ENCODE peak calls at places on chromosomes 6 and 20, in five cellular contexts. F is neural crest cell, G is Calu3, R is heart left ventricle, X is caudate nucleus. H is an unnamed sample.

GRCh38 chr20:45630366-45630765 is 718 bp downstream of the WFDC9 start:
- DNase-seq in F (no peak), X (no peak), G (no peak), R (no peak), H (no peak)

GRCh38 chr6:79377047-79377446 is 142.6 kb upstream of the HMGN3 start:
- DNase-seq in R (no peak), F (no peak), G (no peak), X (no peak), H (no peak)

GRCh38 chr6:1312444-1313363 is 806 bp downstream of the FOXQ1 start:
- DNase-seq in F (no peak), G (peak), R (no peak), X (no peak), H (peak)

GRCh38 chr20:29744071-29744470 is 1513.4 kb upstream of the DEFB115 start:
- DNase-seq in X (no peak), G (no peak), F (no peak), R (no peak), H (no peak)

GRCh38 chr20:49964964-49965780 is 17.6 kb upstream of the SNAI1 start:
- DNase-seq in F (peak), X (no peak), R (peak), G (peak), H (peak)

GRCh38 chr6:86871681-86872080 is 65.6 kb upstream of the HTR1E start:
- DNase-seq in F (no peak), G (no peak), X (no peak), R (no peak), H (no peak)

GRCh38 chr20:38094373-38094775 is 60.8 kb downstream of the RPRD1B start:
- DNase-seq in G (no peak), R (peak), X (no peak), F (no peak), H (no peak)

GRCh38 chr6:124795879-124796838 is 166.1 kb upstream of the RNF217 start:
- DNase-seq in R (peak), F (peak), G (peak), X (peak), H (peak)

GRCh38 chr6:32984639-32985389 is 16.4 kb downstream of the BRD2 start:
- DNase-seq in F (peak), X (peak), G (peak), R (peak), H (peak)

GRCh38 chr20:19812056-19812455 is 54.0 kb downstream of the RIN2 start:
- DNase-seq in X (no peak), R (no peak), G (no peak), F (no peak), H (no peak)

GRCh38 chr6:36378243-36378920 is 9.1 kb downstream of the ETV7 start:
- DNase-seq in G (no peak), F (no peak), R (no peak), X (no peak), H (no peak)

GRCh38 chr6:105259912-105260889 is 80.4 kb upstream of the POPDC3 start:
- DNase-seq in G (no peak), R (peak), F (no peak), X (no peak), H (no peak)

GRCh38 chr20:38270869-38271608 is 10.5 kb upstream of the KIAA1755 start:
- DNase-seq in F (no peak), R (peak), G (peak), X (no peak), H (no peak)

GRCh38 chr6:159041181-159041580 is 3.6 kb downstream of the TAGAP start:
- DNase-seq in X (no peak), F (no peak), R (no peak), G (no peak), H (no peak)

GRCh38 chr6:11702796-11703130 is 75.8 kb downstream of the ADTRP start:
- DNase-seq in R (no peak), F (no peak), G (no peak), X (no peak), H (no peak)

GRCh38 chr6:45500924-45501816 is 123.4 kb upstream of the SUPT3H start:
- DNase-seq in X (no peak), F (no peak), R (no peak), G (no peak), H (peak)

GRCh38 chr6:165883851-165884640 is 221.0 kb upstream of the PDE10A start:
- DNase-seq in R (no peak), G (peak), X (no peak), F (no peak), H (no peak)

GRCh38 chr20:15245896-15246295 is 908.5 kb upstream of the FLRT3 start:
- DNase-seq in F (no peak), G (no peak), R (no peak), X (no peak), H (no peak)

GRCh38 chr6:11779308-11780096 is 899 bp upstream of the ADTRP start:
- DNase-seq in X (no peak), F (no peak), R (no peak), G (no peak), H (no peak)

GRCh38 chr6:43308101-43308989 is at the start of gene CRIP3:
- DNase-seq in X (no peak), F (no peak), G (peak), R (peak), H (peak)

GRCh38 chr6:83252717-83253116 is 59.6 kb downstream of the RWDD2A start:
- DNase-seq in G (no peak), F (no peak), X (no peak), R (no peak), H (no peak)

GRCh38 chr6:166715065-166715464 is 88.0 kb upstream of the RPS6KA2 start:
- DNase-seq in G (no peak), X (no peak), F (no peak), R (no peak), H (no peak)

GRCh38 chr20:4950437-4950836 is 50.9 kb downstream of the SLC23A2 start:
- DNase-seq in R (no peak), X (no peak), F (no peak), G (no peak), H (no peak)